ENCODE peak calls at places on chromosome 5, in nine cellular contexts. J is CD4-positive, CD25-positive, alpha-beta regulatory T cell; U is GM23338; M is lower lobe of right lung; S is DND-41; G is OCI-LY7; N is heart right ventricle; X is right atrium auricular region; D is heart left ventricle. P is an unnamed sample.

GRCh38 chr5:126139773-126140172 is 283.4 kb upstream of the GRAMD2B start:
- DNase-seq in D (no peak), U (peak; percentile 78), M (no peak), X (no peak), J (no peak), S (no peak), G (no peak), N (no peak), P (no peak)

GRCh38 chr5:73448451-73449136 is at the start of gene FOXD1:
- DNase-seq in D (peak; percentile 59), S (no peak), X (no peak), N (peak; percentile 45), J (peak; percentile 54), M (peak; percentile 53), G (peak; percentile 58), U (peak; percentile 91), P (no peak)

GRCh38 chr5:6849569-6849968 is 136.3 kb downstream of the TENT4A start:
- DNase-seq in X (no peak), N (no peak), D (no peak), G (no peak), U (no peak), S (no peak), J (peak; percentile 52), M (no peak), P (no peak)

GRCh38 chr5:172509405-172509781 is 55.1 kb upstream of the SH3PXD2B start:
- DNase-seq in M (no peak), J (no peak), G (no peak), S (no peak), D (peak; percentile 70), U (peak; percentile 15), N (peak; percentile 81), X (peak; percentile 57), P (no peak)

GRCh38 chr5:18394154-18394804 is 760.0 kb downstream of the TAF11L14 start:
- DNase-seq in G (peak; percentile 31), U (peak; percentile 87), X (no peak), J (peak; percentile 9), M (peak; percentile 66), D (no peak), N (no peak), S (peak; percentile 17), P (peak; percentile 12)

GRCh38 chr5:61020415-61020814 is 75.4 kb downstream of the NDUFAF2 start:
- DNase-seq in J (no peak), D (no peak), N (no peak), M (peak; percentile 57), S (no peak), U (no peak), G (no peak), X (no peak), P (no peak)

GRCh38 chr5:1200495-1201326 is 684 bp upstream of the SLC6A19 start:
- DNase-seq in U (no peak), D (peak; percentile 18), N (no peak), M (peak; percentile 36), G (no peak), X (no peak), J (no peak), S (no peak), P (no peak)

GRCh38 chr5:43309657-43310056 is 3.6 kb downstream of the HMGCS1 start:
- DNase-seq in S (no peak), X (no peak), N (no peak), D (no peak), G (no peak), J (no peak), U (no peak), M (no peak), P (no peak)

GRCh38 chr5:68368686-68369359 is 153.3 kb downstream of the PIK3R1 start:
- DNase-seq in J (no peak), G (no peak), S (no peak), D (no peak), M (no peak), X (no peak), U (no peak), N (no peak), P (no peak)

GRCh38 chr5:171484460-171484899 is 65.0 kb downstream of the FGF18 start:
- DNase-seq in N (no peak), X (no peak), M (no peak), D (no peak), J (peak; percentile 26), S (peak; percentile 39), U (peak; percentile 54), G (peak; percentile 29), P (peak; percentile 14)

GRCh38 chr5:88860501-88860900 is 22.5 kb downstream of the MEF2C start:
- DNase-seq in J (no peak), S (no peak), G (no peak), D (no peak), U (no peak), X (no peak), M (no peak), N (no peak), P (no peak)

GRCh38 chr5:998276-998974 is 10.2 kb upstream of the NKD2 start:
- DNase-seq in G (no peak), J (no peak), X (peak; percentile 57), S (no peak), D (peak; percentile 29), N (peak; percentile 4), U (no peak), M (peak; percentile 37), P (no peak)

GRCh38 chr5:41270423-41271251 is 57.3 kb upstream of the C6 start:
- DNase-seq in G (peak; percentile 21), X (no peak), D (no peak), N (peak; percentile 71), M (no peak), S (peak; percentile 5), U (peak; percentile 71), J (peak; percentile 4), P (no peak)

GRCh38 chr5:54894957-54895815 is 90.2 kb downstream of the ESM1 start:
- DNase-seq in D (no peak), N (no peak), X (no peak), M (no peak), U (no peak), G (no peak), J (no peak), S (no peak), P (no peak)

GRCh38 chr5:119331566-119332095 is 24.2 kb upstream of the TNFAIP8 start:
- DNase-seq in S (no peak), D (no peak), M (no peak), J (no peak), X (no peak), U (no peak), G (no peak), N (no peak), P (no peak)
- H3K4me1 ChIP-seq in S (peaks cover 96% of the 10 kb centered on the region), D (peaks cover 87% of the 10 kb centered on the region), M (peaks cover 24% of the 10 kb centered on the region), J (peaks cover 90% of the 10 kb centered on the region), X (no peaks in the 10 kb centered on the region), U (peaks cover 22% of the 10 kb centered on the region), G (peaks cover 77% of the 10 kb centered on the region), N (peaks cover 100% of the 10 kb centered on the region), P (peaks cover 93% of the 10 kb centered on the region)

DNA sequence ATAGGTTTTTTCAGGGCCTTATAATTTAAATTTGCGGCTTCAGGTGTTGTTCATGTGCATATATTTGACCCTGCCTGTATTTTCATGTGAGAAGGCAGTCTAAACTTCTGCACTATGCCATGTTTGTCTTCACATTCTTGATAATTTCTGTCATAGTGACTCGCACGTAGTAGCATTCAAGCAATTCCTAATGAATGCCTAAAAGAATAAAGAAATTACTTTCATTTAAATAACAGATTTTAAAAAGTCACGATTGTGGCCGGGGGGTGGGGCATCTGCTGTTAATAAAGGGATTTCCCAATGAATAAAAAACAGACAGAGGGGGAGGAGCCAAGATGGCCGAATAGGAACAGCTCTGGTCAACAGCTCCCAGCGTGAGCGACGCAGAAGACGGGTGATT is 318.0 kb downstream of the ADAMTS6 start:
- DNase-seq in U (no peak), S (no peak), J (no peak), X (no peak), D (no peak), G (no peak), N (no peak), M (no peak), P (no peak)
- H3K36me3 ChIP-seq in U (peaks cover 10% of the 10 kb centered on the region), S (no peaks in the 10 kb centered on the region), J (no peaks in the 10 kb centered on the region), X (no peaks in the 10 kb centered on the region), D (no peaks in the 10 kb centered on the region), G (no peaks in the 10 kb centered on the region), N (no peaks in the 10 kb centered on the region), M (no peaks in the 10 kb centered on the region), P (no peaks in the 10 kb centered on the region)

DNA sequence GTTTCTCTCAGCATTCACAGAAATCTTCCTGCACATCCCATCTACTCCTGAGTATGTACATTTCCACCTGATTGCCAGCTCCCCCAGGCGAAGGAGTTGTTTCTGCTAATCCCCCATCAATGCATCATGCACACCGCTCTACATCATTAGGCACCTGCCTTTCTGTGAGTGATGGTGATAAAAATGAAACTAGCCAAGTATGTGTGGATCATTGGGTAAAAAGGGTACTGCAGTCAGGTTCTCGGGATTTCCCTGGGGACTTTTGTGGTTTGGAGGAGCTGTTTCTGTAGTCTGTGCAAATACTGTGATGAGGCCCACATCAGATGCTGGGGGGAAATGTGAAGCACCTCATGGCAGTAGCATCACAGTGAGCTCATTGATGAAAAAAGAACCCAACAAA is 30.4 kb downstream of the CAMK4 start:
- DNase-seq in M (no peak), X (no peak), G (peak; percentile 40), J (peak; percentile 54), D (no peak), N (no peak), S (peak; percentile 81), U (no peak), P (peak; percentile 94)
- H3K4me1 ChIP-seq in M (no peaks in the 10 kb centered on the region), X (no peaks in the 10 kb centered on the region), G (peaks cover 34% of the 10 kb centered on the region), J (peaks cover 71% of the 10 kb centered on the region), D (no peaks in the 10 kb centered on the region), N (no peaks in the 10 kb centered on the region), S (peaks cover 26% of the 10 kb centered on the region), U (no peaks in the 10 kb centered on the region), P (peaks cover 74% of the 10 kb centered on the region)

GRCh38 chr5:141935538-141935937 is 11.9 kb downstream of the DELE1 start:
- DNase-seq in M (no peak), D (no peak), G (no peak), J (no peak), N (no peak), S (no peak), U (no peak), X (no peak), P (no peak)

GRCh38 chr5:141929398-141930058 is 5.9 kb downstream of the DELE1 start:
- DNase-seq in J (no peak), M (no peak), U (no peak), N (no peak), S (no peak), D (peak; percentile 37), X (no peak), G (no peak), P (no peak)

GRCh38 chr5:141933151-141933550 is 9.5 kb downstream of the DELE1 start:
- DNase-seq in G (no peak), S (no peak), U (no peak), N (no peak), M (no peak), D (no peak), X (no peak), J (no peak), P (no peak)

DNA sequence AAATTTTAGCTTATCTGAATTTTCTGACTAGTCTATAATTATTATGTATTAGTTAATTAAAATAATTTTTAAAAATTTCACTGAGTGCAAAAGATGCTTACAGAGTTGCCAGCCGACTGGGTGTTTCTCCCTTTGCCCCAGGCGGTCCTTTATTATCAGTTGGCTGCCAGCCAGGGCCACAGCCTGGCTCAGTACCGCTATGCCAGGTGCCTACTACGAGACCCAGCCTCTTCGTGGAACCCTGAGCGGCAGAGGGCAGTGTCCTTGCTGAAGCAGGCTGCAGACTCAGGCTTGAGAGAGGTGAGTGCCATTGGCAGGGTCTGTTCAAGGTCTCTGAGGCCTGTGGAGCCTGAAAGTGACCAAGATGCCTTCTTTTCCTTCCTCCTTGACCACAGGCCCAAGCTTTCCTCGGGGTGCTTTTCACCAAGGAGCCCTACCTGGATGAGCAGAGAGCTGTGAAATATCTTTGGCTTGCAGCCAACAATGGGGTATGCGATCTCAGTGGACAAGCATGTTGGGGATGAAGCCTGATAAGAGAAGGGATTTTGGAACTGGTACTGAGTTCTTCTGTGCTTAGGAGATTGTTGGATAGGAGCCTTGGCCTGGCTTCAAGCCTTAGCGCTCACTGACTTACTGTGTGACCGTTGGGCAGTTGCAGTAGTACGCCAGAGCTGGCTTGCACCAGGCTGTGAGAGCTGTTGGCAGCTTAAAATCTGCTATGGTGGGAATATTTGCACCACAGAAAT is 10.6 kb downstream of the DELE1 start:
- DNase-seq in G (no peak), S (no peak), J (no peak), U (no peak), D (peak; percentile 60), M (no peak), N (peak; percentile 62), X (peak; percentile 82), P (no peak)
- H3K36me3 ChIP-seq in G (peaks cover 84% of the 10 kb centered on the region), S (peaks cover 85% of the 10 kb centered on the region), J (peaks cover 92% of the 10 kb centered on the region), U (peaks cover 40% of the 10 kb centered on the region), D (peaks cover 40% of the 10 kb centered on the region), M (peaks cover 100% of the 10 kb centered on the region), N (peaks cover 59% of the 10 kb centered on the region), X (peaks cover 89% of the 10 kb centered on the region), P (peaks cover 84% of the 10 kb centered on the region)

P was measured in CD4-positive, alpha-beta memory T cell.